ENCODE peak calls at places on chromosomes 3 and 15, in ten cellular contexts. O is amniotic epithelial cell, Y is HTR-8/SVneo, L is iris pigment epithelial cell, D is nephron progenitor cell, T is anterior cingulate cortex, N is SIG-M5, E is BE2C, W is A172, G is RPMI7951. J is an unnamed sample.

GRCh38 chr15:52199271-52199670 is 8.1 kb upstream of the GNB5 start:
- DNase-seq in O (no peak), Y (no peak), L (no peak), D (no peak), T (no peak), N (no peak), E (no peak), W (no peak), G (no peak), J (no peak)

GRCh38 chr3:17373304-17373703 is 369.1 kb downstream of the TBC1D5 start:
- DNase-seq in O (no peak), Y (no peak), L (no peak), D (no peak), T (no peak), N (no peak), E (no peak), W (no peak), G (no peak), J (no peak)

GRCh38 chr15:49328941-49329340 is 94.1 kb upstream of the FGF7 start:
- DNase-seq in O (no peak), Y (no peak), L (no peak), D (no peak), T (no peak), N (no peak), E (no peak), W (no peak), G (no peak), J (no peak)

GRCh38 chr3:187748050-187748481 is 2.8 kb upstream of the BCL6 start:
- DNase-seq in O (peak; percentile 70), Y (peak; percentile 73), L (peak; percentile 76), D (peak; percentile 96), T (peak; percentile 66), N (no peak), E (peak; percentile 91), W (peak; percentile 88), G (peak; percentile 79), J (peak; percentile 65)

GRCh38 chr3:107268461-107268860 is 108.8 kb upstream of the CCDC54 start:
- DNase-seq in O (no peak), Y (no peak), L (no peak), D (no peak), T (no peak), N (no peak), E (no peak), W (no peak), G (no peak), J (peak; percentile 6)

GRCh38 chr15:45231061-45231576 is 20.9 kb upstream of the SLC28A2 start:
- DNase-seq in O (no peak), Y (no peak), L (no peak), D (no peak), T (no peak), N (no peak), E (no peak), W (no peak), G (no peak), J (no peak)

GRCh38 chr15:90203922-90204321 is 2.8 kb downstream of the SEMA4B start:
- DNase-seq in O (no peak), Y (no peak), L (no peak), D (no peak), T (peak; percentile 9), N (no peak), E (peak; percentile 67), W (peak; percentile 32), G (no peak), J (no peak)

GRCh38 chr15:74613089-74613952 is 2.3 kb upstream of the CLK3 start:
- DNase-seq in O (peak; percentile 40), Y (no peak), L (no peak), D (no peak), T (no peak), N (no peak), E (no peak), W (no peak), G (no peak), J (no peak)

GRCh38 chr15:79349526-79349925 is 38.6 kb downstream of the TMED3 start:
- DNase-seq in O (no peak), Y (no peak), L (peak; percentile 31), D (no peak), T (no peak), N (no peak), E (peak; percentile 87), W (no peak), G (peak; percentile 63), J (no peak)

GRCh38 chr3:44886561-44886960 is 12.2 kb downstream of the TGM4 start:
- DNase-seq in O (peak; percentile 17), Y (no peak), L (no peak), D (no peak), T (no peak), N (no peak), E (no peak), W (peak; percentile 31), G (no peak), J (no peak)

GRCh38 chr15:50128266-50128665 is 9.2 kb upstream of the ATP8B4 start:
- DNase-seq in O (no peak), Y (no peak), L (no peak), D (no peak), T (no peak), N (no peak), E (peak; percentile 58), W (no peak), G (no peak), J (no peak)

GRCh38 chr3:42557849-42558248 is 23.9 kb downstream of the SEC22C start:
- DNase-seq in O (no peak), Y (no peak), L (no peak), D (no peak), T (no peak), N (no peak), E (no peak), W (no peak), G (peak; percentile 35), J (no peak)

GRCh38 chr3:19173945-19174344 is 25.6 kb downstream of the KCNH8 start:
- DNase-seq in O (no peak), Y (no peak), L (no peak), D (no peak), T (no peak), N (no peak), E (no peak), W (no peak), G (no peak), J (no peak)

GRCh38 chr3:192870785-192871184 is 46.9 kb downstream of the MB21D2 start:
- DNase-seq in O (no peak), Y (no peak), L (no peak), D (no peak), T (no peak), N (no peak), E (no peak), W (no peak), G (no peak), J (no peak)

GRCh38 chr3:19221081-19221480 is 72.8 kb downstream of the KCNH8 start:
- DNase-seq in O (no peak), Y (no peak), L (no peak), D (no peak), T (no peak), N (no peak), E (no peak), W (peak; percentile 11), G (no peak), J (no peak)

GRCh38 chr3:56988874-56989433 is 71.5 kb upstream of the SPATA12 start:
- DNase-seq in O (peak; percentile 63), Y (peak; percentile 74), L (peak; percentile 68), D (peak; percentile 83), T (peak; percentile 45), N (no peak), E (peak; percentile 69), W (peak; percentile 78), G (peak; percentile 71), J (peak; percentile 70)

J was measured in occipital lobe.